ENCODE peak calls at places on chromosomes 7 and 10, in ten cellular contexts. C is GM23338, X is Panc1, J is HEK293T, B is HFF-Myc, S is left colon, H is fibroblast of pulmonary artery, R is GM13976, L is HepG2, Y is SW480. T is an unnamed sample.

GRCh38 chr10:95253007-95253406 is 37.8 kb downstream of the PDLIM1 start:
- DNase-seq in C (no peak), X (no peak), J (no peak), B (no peak), S (no peak), H (peak), R (no peak), L (no peak), Y (no peak), T (no peak)

GRCh38 chr7:76338298-76339084 is 20.3 kb downstream of the YWHAG start:
- DNase-seq in C (no peak), X (no peak), J (no peak), B (no peak), S (no peak), H (no peak), R (no peak), L (no peak), Y (no peak), T (no peak)

GRCh38 chr7:155356323-155357105 is 58.8 kb downstream of the INSIG1 start:
- DNase-seq in C (peak), X (no peak), J (peak), B (no peak), S (no peak), H (no peak), R (no peak), L (peak), Y (peak), T (no peak)

GRCh38 chr7:28498636-28499035 is 86.3 kb downstream of the CREB5 start:
- DNase-seq in C (no peak), X (no peak), J (no peak), B (no peak), S (no peak), H (no peak), R (no peak), L (no peak), Y (no peak), T (no peak)

GRCh38 chr7:117793496-117793895 is 79.7 kb downstream of the CTTNBP2 start:
- DNase-seq in C (no peak), X (no peak), J (no peak), B (no peak), S (no peak), H (no peak), R (no peak), L (no peak), Y (no peak), T (no peak)

GRCh38 chr10:133279961-133280283 is 3.3 kb upstream of the ADAM8 start:
- DNase-seq in C (no peak), X (no peak), J (no peak), B (no peak), S (no peak), H (no peak), R (no peak), L (no peak), Y (no peak), T (no peak)

GRCh38 chr7:24716480-24717246 is 40.6 kb downstream of the GSDME start:
- DNase-seq in C (no peak), X (no peak), J (no peak), B (no peak), S (no peak), H (no peak), R (no peak), L (no peak), Y (no peak), T (no peak)

GRCh38 chr7:37987732-37988131 is 67.3 kb downstream of the EPDR1 start:
- DNase-seq in C (no peak), X (no peak), J (no peak), B (no peak), S (peak), H (no peak), R (no peak), L (no peak), Y (peak), T (no peak)

GRCh38 chr7:92685146-92686042 is 95.2 kb upstream of the FAM133B start:
- DNase-seq in C (peak), X (no peak), J (no peak), B (no peak), S (no peak), H (no peak), R (no peak), L (no peak), Y (no peak), T (no peak)

GRCh38 chr7:106369349-106369748 is 84.6 kb upstream of the NAMPT start:
- DNase-seq in C (no peak), X (no peak), J (no peak), B (peak), S (no peak), H (peak), R (no peak), L (no peak), Y (no peak), T (peak)

GRCh38 chr10:117226813-117227451 is 14.0 kb upstream of the SLC18A2 start:
- DNase-seq in C (peak), X (no peak), J (peak), B (no peak), S (no peak), H (peak), R (peak), L (peak), Y (peak), T (no peak)

GRCh38 chr10:127905623-127906261 is 1.2 kb upstream of the PTPRE start:
- DNase-seq in C (no peak), X (no peak), J (no peak), B (no peak), S (no peak), H (no peak), R (no peak), L (no peak), Y (no peak), T (no peak)

GRCh38 chr10:117927334-117927733 is 119.4 kb downstream of the RAB11FIP2 start:
- DNase-seq in C (no peak), X (no peak), J (no peak), B (no peak), S (no peak), H (no peak), R (no peak), L (no peak), Y (no peak), T (no peak)

GRCh38 chr10:77274046-77274795 is 363.4 kb downstream of the KCNMA1 start:
- DNase-seq in C (no peak), X (no peak), J (no peak), B (no peak), S (no peak), H (no peak), R (no peak), L (no peak), Y (peak), T (no peak)

GRCh38 chr10:48774416-48775205 is 89.9 kb downstream of the WDFY4 start:
- DNase-seq in C (no peak), X (no peak), J (no peak), B (no peak), S (no peak), H (no peak), R (no peak), L (no peak), Y (no peak), T (no peak)

GRCh38 chr7:158137516-158138328 is 449.9 kb downstream of the PTPRN2 start:
- DNase-seq in C (no peak), X (no peak), J (no peak), B (no peak), S (no peak), H (no peak), R (no peak), L (no peak), Y (no peak), T (no peak)